ENCODE peak calls at places on chromosome 22, in ten cellular contexts. One of them, this sample, is unnamed.

GRCh38 chr22:25360411-25360810 is 141.0 kb downstream of the CRYBB2 start:
- DNase-seq in ovary: no peak
- DNase-seq in lower lobe of right lung: no peak
- DNase-seq in brain microvascular endothelial cell: no peak
- DNase-seq in tibial nerve: no peak
- DNase-seq in left ventricle myocardium inferior: no peak
- DNase-seq in upper lobe of right lung: peak
- DNase-seq in CD8-positive, alpha-beta T cell: no peak
- DNase-seq in testis: no peak
- DNase-seq in astrocyte: no peak
- DNase-seq in this sample: no peak

GRCh38 chr22:38824587-38824986 is 19.2 kb downstream of the NPTXR start:
- DNase-seq in ovary: peak
- DNase-seq in lower lobe of right lung: peak
- DNase-seq in brain microvascular endothelial cell: peak
- DNase-seq in tibial nerve: no peak
- DNase-seq in left ventricle myocardium inferior: peak
- DNase-seq in upper lobe of right lung: no peak
- DNase-seq in CD8-positive, alpha-beta T cell: peak
- DNase-seq in testis: peak
- DNase-seq in astrocyte: peak
- DNase-seq in this sample: peak

GRCh38 chr22:25478573-25478972 is 85.9 kb upstream of the GRK3 start:
- DNase-seq in ovary: no peak
- DNase-seq in lower lobe of right lung: no peak
- DNase-seq in brain microvascular endothelial cell: no peak
- DNase-seq in tibial nerve: no peak
- DNase-seq in left ventricle myocardium inferior: no peak
- DNase-seq in upper lobe of right lung: no peak
- DNase-seq in CD8-positive, alpha-beta T cell: no peak
- DNase-seq in testis: no peak
- DNase-seq in astrocyte: no peak
- DNase-seq in this sample: no peak

GRCh38 chr22:29539105-29539504 is 14.5 kb downstream of the THOC5 start:
- DNase-seq in ovary: no peak
- DNase-seq in lower lobe of right lung: no peak
- DNase-seq in brain microvascular endothelial cell: no peak
- DNase-seq in tibial nerve: no peak
- DNase-seq in left ventricle myocardium inferior: no peak
- DNase-seq in upper lobe of right lung: no peak
- DNase-seq in CD8-positive, alpha-beta T cell: no peak
- DNase-seq in testis: no peak
- DNase-seq in astrocyte: no peak
- DNase-seq in this sample: peak

GRCh38 chr22:39003165-39003638 is 10.9 kb upstream of the APOBEC3C start:
- DNase-seq in ovary: peak
- DNase-seq in lower lobe of right lung: peak
- DNase-seq in brain microvascular endothelial cell: peak
- DNase-seq in tibial nerve: peak
- DNase-seq in left ventricle myocardium inferior: peak
- DNase-seq in upper lobe of right lung: peak
- DNase-seq in CD8-positive, alpha-beta T cell: peak
- DNase-seq in testis: peak
- DNase-seq in astrocyte: peak
- DNase-seq in this sample: peak

GRCh38 chr22:35611891-35612576 is 5.1 kb downstream of the MB start:
- DNase-seq in ovary: no peak
- DNase-seq in lower lobe of right lung: peak
- DNase-seq in brain microvascular endothelial cell: no peak
- DNase-seq in tibial nerve: no peak
- DNase-seq in left ventricle myocardium inferior: no peak
- DNase-seq in upper lobe of right lung: no peak
- DNase-seq in CD8-positive, alpha-beta T cell: no peak
- DNase-seq in testis: no peak
- DNase-seq in astrocyte: no peak
- DNase-seq in this sample: no peak

GRCh38 chr22:30890689-30891442 is 77.7 kb downstream of the MORC2 start:
- DNase-seq in ovary: peak
- DNase-seq in lower lobe of right lung: no peak
- DNase-seq in brain microvascular endothelial cell: peak
- DNase-seq in tibial nerve: no peak
- DNase-seq in left ventricle myocardium inferior: peak
- DNase-seq in upper lobe of right lung: peak
- DNase-seq in CD8-positive, alpha-beta T cell: no peak
- DNase-seq in testis: peak
- DNase-seq in astrocyte: no peak
- DNase-seq in this sample: peak

GRCh38 chr22:26066534-26066933 is 102.7 kb upstream of the SEZ6L start:
- DNase-seq in ovary: no peak
- DNase-seq in lower lobe of right lung: no peak
- DNase-seq in brain microvascular endothelial cell: no peak
- DNase-seq in tibial nerve: no peak
- DNase-seq in left ventricle myocardium inferior: no peak
- DNase-seq in upper lobe of right lung: no peak
- DNase-seq in CD8-positive, alpha-beta T cell: no peak
- DNase-seq in testis: peak
- DNase-seq in astrocyte: no peak
- DNase-seq in this sample: no peak

GRCh38 chr22:50250555-50251471 is at the start of gene HDAC10:
- DNase-seq in ovary: peak
- DNase-seq in lower lobe of right lung: peak
- DNase-seq in brain microvascular endothelial cell: peak
- DNase-seq in tibial nerve: no peak
- DNase-seq in left ventricle myocardium inferior: peak
- DNase-seq in upper lobe of right lung: peak
- DNase-seq in CD8-positive, alpha-beta T cell: peak
- DNase-seq in testis: peak
- DNase-seq in astrocyte: peak
- DNase-seq in this sample: peak

GRCh38 chr22:41517172-41518047 is 26.9 kb downstream of the POLR3H start:
- DNase-seq in ovary: peak
- DNase-seq in lower lobe of right lung: no peak
- DNase-seq in brain microvascular endothelial cell: peak
- DNase-seq in tibial nerve: peak
- DNase-seq in left ventricle myocardium inferior: peak
- DNase-seq in upper lobe of right lung: no peak
- DNase-seq in CD8-positive, alpha-beta T cell: no peak
- DNase-seq in testis: peak
- DNase-seq in astrocyte: no peak
- DNase-seq in this sample: peak

GRCh38 chr22:44448271-44448780 is 49.7 kb downstream of the RTL6 start:
- DNase-seq in ovary: peak
- DNase-seq in lower lobe of right lung: no peak
- DNase-seq in brain microvascular endothelial cell: peak
- DNase-seq in tibial nerve: peak
- DNase-seq in left ventricle myocardium inferior: peak
- DNase-seq in upper lobe of right lung: peak
- DNase-seq in CD8-positive, alpha-beta T cell: no peak
- DNase-seq in testis: peak
- DNase-seq in astrocyte: peak
- DNase-seq in this sample: peak

DNA sequence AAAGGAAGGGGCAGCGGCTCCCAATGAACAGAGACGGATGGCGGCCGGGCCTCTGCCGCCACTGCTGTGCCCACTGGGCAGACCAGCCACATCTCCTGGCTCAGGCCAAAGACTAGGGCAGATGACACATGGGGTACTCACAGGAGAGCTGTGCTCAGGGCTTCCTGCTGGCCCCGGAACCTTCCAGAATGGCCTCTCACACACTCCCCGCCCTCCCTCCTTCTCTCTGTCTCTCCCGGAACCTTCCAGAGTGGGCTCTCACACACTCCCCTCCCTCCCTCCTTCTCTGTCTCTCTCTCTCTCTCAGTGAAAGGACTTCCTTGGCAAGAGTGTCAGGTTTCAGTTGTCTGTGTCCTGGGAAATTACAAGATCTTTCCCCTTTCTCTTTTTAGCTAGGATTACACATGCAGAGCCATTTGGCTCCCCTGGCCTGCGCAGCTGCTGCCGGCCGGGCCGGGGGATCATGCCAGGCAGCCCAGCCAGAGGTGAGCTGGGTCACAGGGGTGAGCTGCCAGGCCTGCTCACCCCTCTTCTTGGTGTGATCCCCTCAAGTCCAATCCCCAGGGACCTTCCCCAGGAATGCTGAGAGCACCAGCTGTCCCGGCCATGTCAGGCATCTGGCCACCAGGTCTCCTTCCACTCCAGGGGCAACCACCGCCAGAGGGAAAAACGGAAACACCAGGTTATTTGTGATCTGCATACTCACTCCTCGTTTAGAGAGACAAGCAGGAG is 45.3 kb upstream of the ADA2 start:
- DNase-seq in ovary: peak
- DNase-seq in lower lobe of right lung: no peak
- DNase-seq in brain microvascular endothelial cell: no peak
- DNase-seq in tibial nerve: no peak
- DNase-seq in left ventricle myocardium inferior: peak
- DNase-seq in upper lobe of right lung: no peak
- DNase-seq in CD8-positive, alpha-beta T cell: no peak
- DNase-seq in testis: peak
- DNase-seq in astrocyte: peak
- DNase-seq in this sample: peak
- H3K4me3 ChIP-seq in ovary: no peak
- H3K4me3 ChIP-seq in lower lobe of right lung: peak
- H3K4me3 ChIP-seq in brain microvascular endothelial cell: no peak
- H3K4me3 ChIP-seq in tibial nerve: no peak
- H3K4me3 ChIP-seq in left ventricle myocardium inferior: peak
- H3K4me3 ChIP-seq in upper lobe of right lung: no peak
- H3K4me3 ChIP-seq in CD8-positive, alpha-beta T cell: no peak
- H3K4me3 ChIP-seq in testis: no peak
- H3K4me3 ChIP-seq in astrocyte: no peak
- H3K4me3 ChIP-seq in this sample: no peak

GRCh38 chr22:37557321-37558001 is 2.8 kb upstream of the CDC42EP1 start:
- DNase-seq in ovary: no peak
- DNase-seq in lower lobe of right lung: no peak
- DNase-seq in brain microvascular endothelial cell: no peak
- DNase-seq in tibial nerve: no peak
- DNase-seq in left ventricle myocardium inferior: no peak
- DNase-seq in upper lobe of right lung: no peak
- DNase-seq in CD8-positive, alpha-beta T cell: no peak
- DNase-seq in testis: no peak
- DNase-seq in astrocyte: no peak
- DNase-seq in this sample: no peak
- TF ChIP-seq CTCF in ovary: no peak
- TF ChIP-seq CTCF in lower lobe of right lung: no peak
- TF ChIP-seq CTCF in brain microvascular endothelial cell: no peak
- TF ChIP-seq CTCF in tibial nerve: no peak
- TF ChIP-seq CTCF in left ventricle myocardium inferior: no peak
- TF ChIP-seq CTCF in upper lobe of right lung: no peak
- TF ChIP-seq CTCF in CD8-positive, alpha-beta T cell: no peak
- TF ChIP-seq CTCF in testis: no peak
- TF ChIP-seq CTCF in astrocyte: no peak
- TF ChIP-seq CTCF in this sample: no peak

GRCh38 chr22:19204640-19205039 is 26.1 kb upstream of the SLC25A1 start:
- DNase-seq in ovary: peak
- DNase-seq in lower lobe of right lung: no peak
- DNase-seq in brain microvascular endothelial cell: no peak
- DNase-seq in tibial nerve: no peak
- DNase-seq in left ventricle myocardium inferior: no peak
- DNase-seq in upper lobe of right lung: peak
- DNase-seq in CD8-positive, alpha-beta T cell: no peak
- DNase-seq in testis: no peak
- DNase-seq in astrocyte: no peak
- DNase-seq in this sample: no peak
- H3K4me3 ChIP-seq in ovary: no peak
- H3K4me3 ChIP-seq in lower lobe of right lung: no peak
- H3K4me3 ChIP-seq in brain microvascular endothelial cell: no peak
- H3K4me3 ChIP-seq in tibial nerve: no peak
- H3K4me3 ChIP-seq in left ventricle myocardium inferior: no peak
- H3K4me3 ChIP-seq in upper lobe of right lung: no peak
- H3K4me3 ChIP-seq in CD8-positive, alpha-beta T cell: no peak
- H3K4me3 ChIP-seq in testis: no peak
- H3K4me3 ChIP-seq in astrocyte: no peak
- H3K4me3 ChIP-seq in this sample: no peak

DNA sequence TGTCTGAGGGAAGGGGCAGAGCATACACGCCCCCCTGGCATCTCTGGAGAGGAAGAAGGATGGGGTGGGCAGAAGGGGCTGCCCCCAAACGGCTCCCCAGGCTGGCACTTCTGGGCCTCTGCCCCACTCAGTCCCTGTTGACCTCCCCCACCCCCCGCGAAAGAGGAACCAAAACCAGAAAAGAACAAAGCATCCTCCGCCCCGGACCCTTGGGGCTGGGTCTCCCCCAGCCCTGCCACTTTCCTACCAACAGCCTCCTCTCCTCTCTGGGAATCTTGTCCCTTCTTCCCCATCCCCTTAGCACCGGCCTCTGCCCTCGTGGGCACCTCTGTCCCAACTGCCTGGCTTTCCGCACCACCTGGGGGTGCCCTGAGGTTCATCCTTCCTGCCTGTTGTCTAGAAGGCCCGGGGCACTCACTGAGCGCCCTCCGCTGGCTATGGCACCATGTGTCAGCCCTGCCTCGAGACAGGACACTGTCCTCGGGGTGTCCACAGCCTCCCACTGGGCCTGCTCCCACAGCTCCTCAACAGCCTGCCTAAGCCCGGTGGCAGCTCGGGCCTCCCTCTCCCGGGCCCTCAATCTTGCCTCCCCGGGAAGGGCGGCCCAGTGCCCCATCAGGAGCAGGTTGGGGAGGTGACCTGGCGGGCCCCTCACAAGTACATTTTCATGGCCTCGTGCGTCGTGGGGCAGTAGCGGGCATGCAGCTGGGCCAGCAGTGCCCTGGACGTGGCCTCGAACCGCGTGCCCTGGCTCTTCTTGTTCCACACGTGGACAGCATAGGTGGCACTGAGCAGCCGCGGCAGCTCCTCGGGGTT is 28.2 kb downstream of the A4GALT start:
- DNase-seq in ovary: no peak
- DNase-seq in lower lobe of right lung: no peak
- DNase-seq in brain microvascular endothelial cell: no peak
- DNase-seq in tibial nerve: no peak
- DNase-seq in left ventricle myocardium inferior: no peak
- DNase-seq in upper lobe of right lung: no peak
- DNase-seq in CD8-positive, alpha-beta T cell: no peak
- DNase-seq in testis: no peak
- DNase-seq in astrocyte: no peak
- DNase-seq in this sample: no peak
- TF ChIP-seq CTCF in ovary: no peak
- TF ChIP-seq CTCF in lower lobe of right lung: no peak
- TF ChIP-seq CTCF in brain microvascular endothelial cell: no peak
- TF ChIP-seq CTCF in tibial nerve: no peak
- TF ChIP-seq CTCF in left ventricle myocardium inferior: no peak
- TF ChIP-seq CTCF in upper lobe of right lung: no peak
- TF ChIP-seq CTCF in CD8-positive, alpha-beta T cell: no peak
- TF ChIP-seq CTCF in testis: no peak
- TF ChIP-seq CTCF in astrocyte: no peak
- TF ChIP-seq CTCF in this sample: no peak

DNA sequence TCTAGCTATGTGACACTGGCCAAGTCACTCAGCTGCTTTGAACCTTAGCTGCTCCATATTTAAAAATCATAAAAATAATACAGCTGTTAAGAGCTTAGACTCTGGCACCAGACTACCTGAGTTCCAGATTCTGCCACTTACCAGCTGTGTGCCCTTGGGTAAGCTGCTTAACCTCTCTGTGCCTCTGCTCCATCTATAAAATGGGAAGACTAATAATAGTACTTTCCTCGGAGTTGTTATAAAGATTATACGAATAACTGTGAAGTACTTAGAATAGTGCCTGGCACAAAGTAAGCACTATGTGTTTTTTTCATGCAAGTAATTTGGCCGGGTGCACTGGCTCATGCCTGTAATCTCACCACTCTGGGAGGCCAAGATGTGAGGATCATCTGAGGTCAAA is 1.4 kb downstream of the HDHD5 start:
- DNase-seq in ovary: no peak
- DNase-seq in lower lobe of right lung: no peak
- DNase-seq in brain microvascular endothelial cell: no peak
- DNase-seq in tibial nerve: no peak
- DNase-seq in left ventricle myocardium inferior: no peak
- DNase-seq in upper lobe of right lung: no peak
- DNase-seq in CD8-positive, alpha-beta T cell: no peak
- DNase-seq in testis: no peak
- DNase-seq in astrocyte: no peak
- DNase-seq in this sample: no peak
- H3K4me3 ChIP-seq in ovary: peak
- H3K4me3 ChIP-seq in lower lobe of right lung: peak
- H3K4me3 ChIP-seq in brain microvascular endothelial cell: no peak
- H3K4me3 ChIP-seq in tibial nerve: peak
- H3K4me3 ChIP-seq in left ventricle myocardium inferior: peak
- H3K4me3 ChIP-seq in upper lobe of right lung: peak
- H3K4me3 ChIP-seq in CD8-positive, alpha-beta T cell: no peak
- H3K4me3 ChIP-seq in testis: peak
- H3K4me3 ChIP-seq in astrocyte: peak
- H3K4me3 ChIP-seq in this sample: no peak

This sample was measured in fibroblast of pulmonary artery.